ENCODE peak calls at places on chromosomes 3 and 15, in nine cellular contexts. One of them, this sample, is unnamed.
A peak's percentile ranks its signal among the peaks of the same experiment; 100 is the strongest.

GRCh38 chr15:28273468-28273867 is 48.5 kb downstream of the HERC2 start:
- DNase-seq in Caco-2: peak; percentile 9
- DNase-seq in upper lobe of right lung: no peak
- DNase-seq in transverse colon: no peak
- DNase-seq in type B pancreatic cell: no peak
- DNase-seq in neural crest cell: peak; percentile 25
- DNase-seq in activated CD8-positive, alpha-beta T cell treated with anti-CD3 and anti-CD28 coated beads for 36 hours: no peak
- DNase-seq in cardiac muscle cell: peak; percentile 51
- DNase-seq in WTC11: peak; percentile 39
- DNase-seq in this sample: no peak

GRCh38 chr15:76057332-76058000 is 2.3 kb upstream of the TMEM266 start:
- DNase-seq in Caco-2: peak; percentile 46
- DNase-seq in upper lobe of right lung: no peak
- DNase-seq in transverse colon: peak; percentile 14
- DNase-seq in type B pancreatic cell: no peak
- DNase-seq in neural crest cell: peak; percentile 60
- DNase-seq in activated CD8-positive, alpha-beta T cell treated with anti-CD3 and anti-CD28 coated beads for 36 hours: peak; percentile 70
- DNase-seq in cardiac muscle cell: peak; percentile 57
- DNase-seq in WTC11: peak; percentile 26
- DNase-seq in this sample: no peak

GRCh38 chr15:78955355-78955754 is 10.5 kb upstream of the CTSH start:
- DNase-seq in Caco-2: no peak
- DNase-seq in upper lobe of right lung: no peak
- DNase-seq in transverse colon: no peak
- DNase-seq in type B pancreatic cell: no peak
- DNase-seq in neural crest cell: no peak
- DNase-seq in activated CD8-positive, alpha-beta T cell treated with anti-CD3 and anti-CD28 coated beads for 36 hours: no peak
- DNase-seq in cardiac muscle cell: no peak
- DNase-seq in WTC11: no peak
- DNase-seq in this sample: no peak

GRCh38 chr3:58962816-58963215 is 87.0 kb downstream of the CFAP20DC start:
- DNase-seq in Caco-2: no peak
- DNase-seq in upper lobe of right lung: no peak
- DNase-seq in transverse colon: no peak
- DNase-seq in type B pancreatic cell: no peak
- DNase-seq in neural crest cell: no peak
- DNase-seq in activated CD8-positive, alpha-beta T cell treated with anti-CD3 and anti-CD28 coated beads for 36 hours: no peak
- DNase-seq in cardiac muscle cell: peak; percentile 23
- DNase-seq in WTC11: no peak
- DNase-seq in this sample: no peak

GRCh38 chr3:198096015-198096414 is 136.0 kb downstream of the LMLN start:
- DNase-seq in Caco-2: no peak
- DNase-seq in upper lobe of right lung: no peak
- DNase-seq in transverse colon: no peak
- DNase-seq in type B pancreatic cell: no peak
- DNase-seq in neural crest cell: no peak
- DNase-seq in activated CD8-positive, alpha-beta T cell treated with anti-CD3 and anti-CD28 coated beads for 36 hours: no peak
- DNase-seq in cardiac muscle cell: no peak
- DNase-seq in WTC11: no peak
- DNase-seq in this sample: no peak

GRCh38 chr3:170414202-170414663 is 4.4 kb upstream of the CLDN11 start:
- DNase-seq in Caco-2: peak; percentile 52
- DNase-seq in upper lobe of right lung: no peak
- DNase-seq in transverse colon: no peak
- DNase-seq in type B pancreatic cell: no peak
- DNase-seq in neural crest cell: no peak
- DNase-seq in activated CD8-positive, alpha-beta T cell treated with anti-CD3 and anti-CD28 coated beads for 36 hours: peak; percentile 43
- DNase-seq in cardiac muscle cell: peak; percentile 91
- DNase-seq in WTC11: peak; percentile 41
- DNase-seq in this sample: no peak

GRCh38 chr3:151553873-151554272 is 93.0 kb upstream of the IGSF10 start:
- DNase-seq in Caco-2: peak; percentile 20
- DNase-seq in upper lobe of right lung: no peak
- DNase-seq in transverse colon: no peak
- DNase-seq in type B pancreatic cell: no peak
- DNase-seq in neural crest cell: no peak
- DNase-seq in activated CD8-positive, alpha-beta T cell treated with anti-CD3 and anti-CD28 coated beads for 36 hours: no peak
- DNase-seq in cardiac muscle cell: peak; percentile 94
- DNase-seq in WTC11: no peak
- DNase-seq in this sample: peak; percentile 64

GRCh38 chr15:62141200-62141599 is 23.9 kb downstream of the C2CD4B start:
- DNase-seq in Caco-2: no peak
- DNase-seq in upper lobe of right lung: no peak
- DNase-seq in transverse colon: no peak
- DNase-seq in type B pancreatic cell: no peak
- DNase-seq in neural crest cell: no peak
- DNase-seq in activated CD8-positive, alpha-beta T cell treated with anti-CD3 and anti-CD28 coated beads for 36 hours: no peak
- DNase-seq in cardiac muscle cell: no peak
- DNase-seq in WTC11: no peak
- DNase-seq in this sample: no peak

GRCh38 chr15:43266386-43266785 is 342 bp downstream of the TGM5 start:
- DNase-seq in Caco-2: no peak
- DNase-seq in upper lobe of right lung: no peak
- DNase-seq in transverse colon: no peak
- DNase-seq in type B pancreatic cell: no peak
- DNase-seq in neural crest cell: no peak
- DNase-seq in activated CD8-positive, alpha-beta T cell treated with anti-CD3 and anti-CD28 coated beads for 36 hours: no peak
- DNase-seq in cardiac muscle cell: no peak
- DNase-seq in WTC11: no peak
- DNase-seq in this sample: no peak

GRCh38 chr15:43270113-43270665 is 3.5 kb upstream of the TGM5 start:
- DNase-seq in Caco-2: no peak
- DNase-seq in upper lobe of right lung: no peak
- DNase-seq in transverse colon: no peak
- DNase-seq in type B pancreatic cell: no peak
- DNase-seq in neural crest cell: no peak
- DNase-seq in activated CD8-positive, alpha-beta T cell treated with anti-CD3 and anti-CD28 coated beads for 36 hours: no peak
- DNase-seq in cardiac muscle cell: no peak
- DNase-seq in WTC11: no peak
- DNase-seq in this sample: no peak

GRCh38 chr15:43266834-43267233 is at the start of gene TGM5:
- DNase-seq in Caco-2: no peak
- DNase-seq in upper lobe of right lung: no peak
- DNase-seq in transverse colon: peak; percentile 58
- DNase-seq in type B pancreatic cell: peak; percentile 60
- DNase-seq in neural crest cell: no peak
- DNase-seq in activated CD8-positive, alpha-beta T cell treated with anti-CD3 and anti-CD28 coated beads for 36 hours: no peak
- DNase-seq in cardiac muscle cell: no peak
- DNase-seq in WTC11: no peak
- DNase-seq in this sample: no peak

GRCh38 chr15:43267439-43267838 is 711 bp upstream of the TGM5 start:
- DNase-seq in Caco-2: no peak
- DNase-seq in upper lobe of right lung: no peak
- DNase-seq in transverse colon: no peak
- DNase-seq in type B pancreatic cell: no peak
- DNase-seq in neural crest cell: no peak
- DNase-seq in activated CD8-positive, alpha-beta T cell treated with anti-CD3 and anti-CD28 coated beads for 36 hours: no peak
- DNase-seq in cardiac muscle cell: no peak
- DNase-seq in WTC11: no peak
- DNase-seq in this sample: no peak

DNA sequence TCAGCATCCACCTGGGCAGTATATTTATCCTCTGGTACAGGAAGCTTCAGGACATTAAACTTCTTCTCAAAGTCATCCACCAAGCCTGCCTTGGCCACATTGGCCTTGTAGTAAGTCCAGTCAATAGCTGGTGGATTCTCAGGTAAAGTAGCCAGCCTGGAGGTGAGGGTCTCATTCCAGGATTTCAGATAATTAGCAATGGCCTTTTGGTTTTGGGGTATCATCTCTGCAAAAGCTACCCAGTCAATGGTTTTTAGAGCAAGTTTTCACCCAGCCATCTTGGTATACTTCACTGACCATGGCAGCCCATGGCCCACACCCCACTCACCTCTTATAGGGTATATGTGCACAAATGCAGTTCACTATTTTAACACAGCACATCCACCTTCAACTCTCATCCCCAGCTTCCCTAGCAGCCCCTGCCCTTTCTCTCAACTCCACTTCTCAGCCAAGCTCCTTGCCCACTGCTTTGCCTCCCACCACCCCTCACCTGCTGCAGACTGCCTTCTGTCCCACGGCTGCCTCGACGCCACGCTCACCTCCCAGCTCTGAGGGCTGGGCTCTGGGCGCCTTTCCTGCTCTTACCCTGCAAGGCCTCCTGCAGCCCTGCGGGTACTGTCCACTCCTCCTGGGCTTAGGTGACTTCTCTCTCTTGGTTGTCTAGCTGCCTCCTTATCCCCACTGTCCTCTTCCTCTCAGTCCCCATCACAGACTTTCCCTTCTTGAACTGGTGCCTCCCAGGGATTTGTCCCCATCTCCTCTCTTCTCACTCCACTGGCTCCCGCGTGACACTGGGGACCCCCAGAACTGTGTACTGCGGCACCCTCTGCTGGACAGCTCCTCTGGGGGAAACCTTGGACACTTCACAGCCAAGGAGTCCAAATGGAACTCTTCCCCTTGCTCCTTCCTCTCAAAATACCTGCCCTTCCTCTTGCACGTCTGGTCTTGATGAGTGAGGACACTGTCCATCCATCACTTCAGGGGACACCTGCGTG is 1.7 kb upstream of the TGM5 start:
- DNase-seq in Caco-2: peak; percentile 19
- DNase-seq in upper lobe of right lung: no peak
- DNase-seq in transverse colon: no peak
- DNase-seq in type B pancreatic cell: peak; percentile 60
- DNase-seq in neural crest cell: no peak
- DNase-seq in activated CD8-positive, alpha-beta T cell treated with anti-CD3 and anti-CD28 coated beads for 36 hours: peak; percentile 72
- DNase-seq in cardiac muscle cell: peak; percentile 22
- DNase-seq in WTC11: peak; percentile 75
- DNase-seq in this sample: no peak
- TF ChIP-seq CTCF in Caco-2: no peak
- TF ChIP-seq CTCF in upper lobe of right lung: peak; percentile 29
- TF ChIP-seq CTCF in transverse colon: no peak
- TF ChIP-seq CTCF in type B pancreatic cell: peak; percentile 41
- TF ChIP-seq CTCF in neural crest cell: no peak
- TF ChIP-seq CTCF in activated CD8-positive, alpha-beta T cell treated with anti-CD3 and anti-CD28 coated beads for 36 hours: peak; percentile 58
- TF ChIP-seq CTCF in cardiac muscle cell: peak; percentile 46
- TF ChIP-seq CTCF in WTC11: no peak
- TF ChIP-seq CTCF in this sample: peak; percentile 11

GRCh38 chr15:55170361-55170760 is 26.4 kb downstream of the RSL24D1 start:
- DNase-seq in Caco-2: no peak
- DNase-seq in upper lobe of right lung: no peak
- DNase-seq in transverse colon: no peak
- DNase-seq in type B pancreatic cell: no peak
- DNase-seq in neural crest cell: no peak
- DNase-seq in activated CD8-positive, alpha-beta T cell treated with anti-CD3 and anti-CD28 coated beads for 36 hours: no peak
- DNase-seq in cardiac muscle cell: no peak
- DNase-seq in WTC11: no peak
- DNase-seq in this sample: no peak

GRCh38 chr15:55164284-55164683 is 32.5 kb downstream of the RSL24D1 start:
- DNase-seq in Caco-2: no peak
- DNase-seq in upper lobe of right lung: no peak
- DNase-seq in transverse colon: no peak
- DNase-seq in type B pancreatic cell: no peak
- DNase-seq in neural crest cell: no peak
- DNase-seq in activated CD8-positive, alpha-beta T cell treated with anti-CD3 and anti-CD28 coated beads for 36 hours: no peak
- DNase-seq in cardiac muscle cell: no peak
- DNase-seq in WTC11: no peak
- DNase-seq in this sample: no peak

DNA sequence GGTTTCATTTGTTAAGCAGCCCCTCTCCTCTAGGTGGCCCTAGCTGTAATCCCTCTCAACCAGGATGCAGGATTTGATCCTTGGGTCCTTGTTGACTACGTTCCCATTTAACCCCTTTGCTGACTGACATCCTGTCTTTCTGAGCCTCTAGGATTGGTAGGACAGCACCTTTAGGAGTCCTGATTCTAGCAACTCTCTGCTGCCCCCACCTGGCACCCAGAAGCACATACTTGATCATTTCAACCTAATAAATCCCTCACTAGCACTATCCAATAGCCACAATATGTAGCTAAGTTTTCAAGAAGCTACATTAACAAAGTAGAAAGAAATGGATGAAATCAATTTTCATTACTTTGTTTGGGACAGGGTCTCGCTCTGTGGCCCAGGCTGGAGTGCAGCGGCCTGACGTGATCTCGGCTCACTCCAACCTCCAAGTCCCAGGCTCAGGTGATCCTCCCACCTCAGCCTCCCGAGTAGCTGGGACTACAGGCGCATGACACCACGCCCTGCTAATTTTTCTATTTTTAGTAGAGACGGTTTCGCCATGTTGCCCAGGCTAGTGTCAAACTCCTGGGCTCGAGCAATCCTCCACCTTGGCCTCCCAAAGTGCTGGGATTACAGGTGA is 28.3 kb downstream of the RSL24D1 start:
- DNase-seq in Caco-2: peak; percentile 73
- DNase-seq in upper lobe of right lung: peak; percentile 70
- DNase-seq in transverse colon: peak; percentile 42
- DNase-seq in type B pancreatic cell: no peak
- DNase-seq in neural crest cell: peak; percentile 60
- DNase-seq in activated CD8-positive, alpha-beta T cell treated with anti-CD3 and anti-CD28 coated beads for 36 hours: peak; percentile 72
- DNase-seq in cardiac muscle cell: peak; percentile 82
- DNase-seq in WTC11: peak; percentile 80
- DNase-seq in this sample: no peak
- TF ChIP-seq CTCF in Caco-2: peak; percentile 82
- TF ChIP-seq CTCF in upper lobe of right lung: peak; percentile 73
- TF ChIP-seq CTCF in transverse colon: peak; percentile 40
- TF ChIP-seq CTCF in type B pancreatic cell: peak; percentile 87
- TF ChIP-seq CTCF in neural crest cell: peak; percentile 89
- TF ChIP-seq CTCF in activated CD8-positive, alpha-beta T cell treated with anti-CD3 and anti-CD28 coated beads for 36 hours: peak; percentile 94
- TF ChIP-seq CTCF in cardiac muscle cell: peak; percentile 89
- TF ChIP-seq CTCF in WTC11: peak; percentile 65
- TF ChIP-seq CTCF in this sample: peak; percentile 69

DNA sequence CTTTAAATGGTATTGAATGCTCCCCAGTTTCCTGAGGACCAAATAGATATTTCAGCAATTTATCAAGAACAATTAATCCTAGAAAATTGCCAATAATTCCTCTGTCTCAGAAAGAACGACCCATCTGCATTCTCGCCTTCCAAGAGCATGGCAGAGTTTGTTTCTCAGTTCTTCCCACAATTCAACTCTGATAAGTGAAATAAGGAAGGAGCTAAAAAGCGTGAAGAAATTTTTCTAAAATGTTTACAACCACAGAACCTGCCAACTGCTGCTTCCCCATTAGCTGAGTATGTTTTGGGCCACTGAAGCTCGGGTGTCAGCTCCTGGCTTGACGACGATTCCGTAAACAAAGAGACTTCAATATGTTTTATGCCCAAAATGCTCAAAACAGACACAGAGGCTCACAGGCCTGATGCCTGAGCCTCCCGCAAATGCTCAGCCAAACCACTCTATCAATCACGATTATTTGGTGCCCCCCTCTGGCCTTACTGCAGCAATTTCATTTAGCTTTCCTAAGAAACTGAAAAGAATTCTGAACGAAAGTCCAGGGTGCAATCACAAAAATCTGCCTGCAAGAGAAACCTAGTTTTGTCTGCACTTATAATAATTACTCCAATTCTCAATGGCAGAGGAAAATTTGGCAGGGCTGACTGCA is 259.2 kb upstream of the CCDC54 start:
- DNase-seq in Caco-2: peak; percentile 31
- DNase-seq in upper lobe of right lung: no peak
- DNase-seq in transverse colon: no peak
- DNase-seq in type B pancreatic cell: no peak
- DNase-seq in neural crest cell: peak; percentile 32
- DNase-seq in activated CD8-positive, alpha-beta T cell treated with anti-CD3 and anti-CD28 coated beads for 36 hours: peak; percentile 28
- DNase-seq in cardiac muscle cell: peak; percentile 90
- DNase-seq in WTC11: peak; percentile 43
- DNase-seq in this sample: no peak
- TF ChIP-seq CTCF in Caco-2: peak; percentile 43
- TF ChIP-seq CTCF in upper lobe of right lung: peak; percentile 40
- TF ChIP-seq CTCF in transverse colon: no peak
- TF ChIP-seq CTCF in type B pancreatic cell: peak; percentile 75
- TF ChIP-seq CTCF in neural crest cell: peak; percentile 68
- TF ChIP-seq CTCF in activated CD8-positive, alpha-beta T cell treated with anti-CD3 and anti-CD28 coated beads for 36 hours: no peak
- TF ChIP-seq CTCF in cardiac muscle cell: peak; percentile 67
- TF ChIP-seq CTCF in WTC11: peak; percentile 53
- TF ChIP-seq CTCF in this sample: peak; percentile 37

DNA sequence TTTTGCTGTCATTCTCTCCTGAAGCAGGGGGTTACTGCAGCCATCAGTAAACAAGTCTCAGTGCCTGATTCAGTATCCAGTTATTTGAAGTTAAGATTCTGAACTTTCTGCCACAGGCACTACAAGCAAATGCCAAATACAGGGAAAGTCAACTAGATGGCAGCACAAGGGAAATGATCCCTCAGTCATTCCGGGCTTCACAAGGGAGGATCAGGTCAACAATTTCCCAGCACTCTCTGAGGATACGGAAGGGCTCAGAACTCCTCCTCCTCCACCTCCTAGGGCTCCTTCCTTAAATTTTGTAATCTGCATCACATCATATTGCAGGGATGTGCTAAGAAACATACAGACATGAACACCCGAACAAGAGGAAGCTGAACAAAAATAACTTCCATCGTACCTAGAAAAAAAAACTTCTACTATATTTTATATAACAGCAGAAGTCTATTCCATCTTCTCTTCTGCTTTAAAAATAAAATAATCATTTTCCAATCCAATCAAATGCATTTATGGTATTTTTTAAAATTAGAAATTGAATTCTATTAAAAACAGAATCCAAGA is 187.1 kb downstream of the FMN1 start:
- DNase-seq in Caco-2: peak; percentile 13
- DNase-seq in upper lobe of right lung: no peak
- DNase-seq in transverse colon: no peak
- DNase-seq in type B pancreatic cell: no peak
- DNase-seq in neural crest cell: no peak
- DNase-seq in activated CD8-positive, alpha-beta T cell treated with anti-CD3 and anti-CD28 coated beads for 36 hours: no peak
- DNase-seq in cardiac muscle cell: peak; percentile 74
- DNase-seq in WTC11: no peak
- DNase-seq in this sample: no peak
- TF ChIP-seq CTCF in Caco-2: no peak
- TF ChIP-seq CTCF in upper lobe of right lung: peak; percentile 13
- TF ChIP-seq CTCF in transverse colon: no peak
- TF ChIP-seq CTCF in type B pancreatic cell: peak; percentile 48
- TF ChIP-seq CTCF in neural crest cell: peak; percentile 31
- TF ChIP-seq CTCF in activated CD8-positive, alpha-beta T cell treated with anti-CD3 and anti-CD28 coated beads for 36 hours: no peak
- TF ChIP-seq CTCF in cardiac muscle cell: peak; percentile 41
- TF ChIP-seq CTCF in WTC11: no peak
- TF ChIP-seq CTCF in this sample: no peak